ENCODE peak calls at places on chromosomes 12 and 14, in five cellular contexts. I is NCI-H2171 treated with DMSO at 0.1 percent for 48 hours; L is activated CD4-positive, CD25-positive, alpha-beta regulatory T cell; Z is substantia nigra; E is T-helper 1 cell. R is an unnamed sample.

GRCh38 chr12:64088431-64089349 is 133.4 kb downstream of the KICS2 start:
- DNase-seq in I (no peak), Z (no peak), E (no peak), L (no peak), R (peak; percentile 93)

GRCh38 chr12:103774977-103775560 is 66.0 kb downstream of the NT5DC3 start:
- DNase-seq in I (no peak), Z (no peak), L (no peak), E (no peak), R (no peak)

GRCh38 chr14:96160913-96161310 is 43.7 kb upstream of the BDKRB2 start:
- DNase-seq in I (no peak), L (no peak), E (no peak), Z (no peak), R (no peak)

GRCh38 chr12:69897744-69898143 is 72.7 kb downstream of the MYRFL start:
- DNase-seq in I (no peak), Z (no peak), L (no peak), E (no peak), R (peak; percentile 98)

GRCh38 chr12:12918781-12919180 is 27.4 kb downstream of the GPRC5A start:
- DNase-seq in E (no peak), I (no peak), L (no peak), Z (no peak), R (no peak)

GRCh38 chr12:12922191-12922616 is 29.8 kb downstream of the GPRC5D start:
- DNase-seq in L (no peak), I (no peak), Z (no peak), E (no peak), R (no peak)

GRCh38 chr14:36161781-36162180 is 14.7 kb downstream of the PTCSC3 start:
- DNase-seq in Z (no peak), I (peak; percentile 43), L (no peak), E (no peak), R (no peak)

GRCh38 chr12:6548556-6549378 is 7.1 kb downstream of the IFFO1 start:
- DNase-seq in E (no peak), I (no peak), Z (no peak), L (no peak), R (peak; percentile 80)

GRCh38 chr12:70883855-70884254 is 36.7 kb downstream of the PTPRR start:
- DNase-seq in E (no peak), I (no peak), Z (no peak), L (no peak), R (no peak)

GRCh38 chr12:1530592-1531159 is 63.7 kb downstream of the FBXL14 start:
- DNase-seq in Z (no peak), L (no peak), E (no peak), I (no peak), R (no peak)

GRCh38 chr12:123998960-123999359 is 25.9 kb downstream of the ZNF664 start:
- DNase-seq in E (no peak), L (no peak), I (no peak), Z (no peak), R (no peak)

GRCh38 chr12:87074801-87075200 is 818.6 kb upstream of the MGAT4C start:
- DNase-seq in E (no peak), I (no peak), Z (no peak), L (no peak), R (no peak)

GRCh38 chr12:127304751-127305725 is 961.9 kb upstream of the TMEM132C start:
- DNase-seq in E (no peak), Z (no peak), L (no peak), I (no peak), R (no peak)

GRCh38 chr14:101284711-101285110 is 276.6 kb upstream of the DIO3 start:
- DNase-seq in E (no peak), I (no peak), L (no peak), Z (no peak), R (no peak)

GRCh38 chr14:74425525-74426201 is 347 bp downstream of the SYNDIG1L start:
- DNase-seq in I (no peak), L (no peak), E (peak; percentile 10), Z (no peak), R (no peak)

GRCh38 chr14:68703093-68703492 is 89.8 kb downstream of the ZFP36L1 start:
- DNase-seq in E (no peak), Z (no peak), I (no peak), L (no peak), R (peak; percentile 47)

GRCh38 chr12:57001448-57001906 is 4.9 kb downstream of the ZBTB39 start:
- DNase-seq in I (peak; percentile 6), Z (no peak), L (peak; percentile 56), E (peak; percentile 68), R (peak; percentile 14)

GRCh38 chr14:51576112-51576420 is 75.6 kb upstream of the FRMD6 start:
- DNase-seq in L (no peak), I (no peak), E (no peak), Z (no peak), R (peak; percentile 80)

R was measured in astrocyte of the spinal cord.